ENCODE peak calls at places on chromosomes 11 and 22, in seven cellular contexts. V, M, X, Y, O, J and B are unnamed samples.

GRCh38 chr11:35116245-35116644 is 22.7 kb upstream of the CD44 start:
- DNase-seq in V (no peak), M (no peak), X (no peak), Y (no peak), O (no peak), J (no peak), B (no peak)

GRCh38 chr11:33258631-33259184 is 1.5 kb downstream of the HIPK3 start:
- DNase-seq in V (no peak), M (peak; percentile 56), X (no peak), Y (no peak), O (no peak), J (peak; percentile 76), B (no peak)

GRCh38 chr11:130001491-130002351 is 914 bp downstream of the PRDM10 start:
- DNase-seq in V (peak; percentile 48), M (peak; percentile 25), X (no peak), Y (peak; percentile 37), O (peak; percentile 53), J (peak; percentile 54), B (peak; percentile 30)

GRCh38 chr11:45282070-45282469 is 4.1 kb downstream of the SYT13 start:
- DNase-seq in V (no peak), M (no peak), X (no peak), Y (no peak), O (no peak), J (peak; percentile 23), B (no peak)

GRCh38 chr22:28542980-28543621 is 136.5 kb downstream of the TTC28 start:
- DNase-seq in V (no peak), M (no peak), X (no peak), Y (no peak), O (no peak), J (no peak), B (no peak)

GRCh38 chr11:128713595-128713994 is 19.7 kb downstream of the FLI1 start:
- DNase-seq in V (no peak), M (no peak), X (no peak), Y (peak; percentile 56), O (no peak), J (peak; percentile 84), B (no peak)

GRCh38 chr11:44113018-44113417 is 17.5 kb downstream of the EXT2 start:
- DNase-seq in V (no peak), M (no peak), X (no peak), Y (no peak), O (no peak), J (no peak), B (no peak)

GRCh38 chr11:57777969-57778317 is 16.3 kb downstream of the CTNND1 start:
- DNase-seq in V (no peak), M (no peak), X (no peak), Y (no peak), O (peak; percentile 66), J (no peak), B (no peak)

GRCh38 chr11:120597250-120597649 is 85.7 kb downstream of the GRIK4 start:
- DNase-seq in V (no peak), M (no peak), X (no peak), Y (no peak), O (no peak), J (no peak), B (no peak)

GRCh38 chr11:66493124-66493523 is 12.9 kb downstream of the DPP3 start:
- DNase-seq in V (no peak), M (no peak), X (no peak), Y (no peak), O (no peak), J (no peak), B (no peak)
- H2BK120ac ChIP-seq in V (no peak overlapping the region), M (no peak overlapping the region), X (no peak overlapping the region), Y (no peak overlapping the region), O (no peak overlapping the region), J (no peak overlapping the region), B (no peak overlapping the region)

DNA sequence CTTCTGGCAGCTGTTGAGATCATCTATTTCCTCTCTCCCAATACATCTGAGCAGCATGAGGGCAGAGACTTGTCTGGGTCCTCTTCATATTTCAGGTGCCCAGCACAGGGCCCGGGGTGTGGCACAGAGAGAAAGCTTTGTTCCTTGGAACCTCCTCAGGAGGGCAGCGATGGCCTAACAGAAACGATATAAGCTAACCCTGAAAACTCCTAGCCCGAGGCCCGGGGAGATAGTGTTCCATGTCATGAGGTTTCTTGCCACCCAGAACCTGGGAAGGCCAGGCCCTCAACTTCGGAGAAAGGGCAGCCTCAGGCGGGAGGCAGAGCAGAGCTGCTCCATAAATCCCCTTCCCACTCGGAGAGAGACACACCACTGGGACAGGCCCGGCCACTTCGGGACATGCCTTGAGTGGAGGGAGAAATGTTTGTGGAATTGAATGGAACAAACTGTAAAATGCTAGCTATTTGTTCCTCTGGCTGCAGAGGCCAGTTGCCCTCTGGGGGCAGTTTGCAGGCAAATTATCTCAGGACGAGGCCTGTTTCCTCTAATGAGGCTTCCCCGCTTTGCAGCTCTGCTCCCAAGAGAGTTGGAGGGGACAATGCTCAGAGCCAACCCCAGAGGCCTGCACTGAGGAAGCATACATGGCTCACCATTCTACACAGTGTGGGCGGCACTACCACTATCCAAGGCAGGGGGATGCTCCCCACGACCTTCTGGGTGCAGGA is 11.6 kb downstream of the ARRB1 start:
- DNase-seq in V (no peak), M (no peak), X (no peak), Y (peak; percentile 71), O (peak; percentile 69), J (peak; percentile 47), B (no peak)
- H3K4me1 ChIP-seq in V (peaks cover 11% of the 10 kb centered on the region), M (peaks cover 51% of the 10 kb centered on the region), X (peaks cover 17% of the 10 kb centered on the region), Y (peaks cover 76% of the 10 kb centered on the region), O (peaks cover 55% of the 10 kb centered on the region), J (peaks cover 84% of the 10 kb centered on the region), B (peaks cover 22% of the 10 kb centered on the region)

DNA sequence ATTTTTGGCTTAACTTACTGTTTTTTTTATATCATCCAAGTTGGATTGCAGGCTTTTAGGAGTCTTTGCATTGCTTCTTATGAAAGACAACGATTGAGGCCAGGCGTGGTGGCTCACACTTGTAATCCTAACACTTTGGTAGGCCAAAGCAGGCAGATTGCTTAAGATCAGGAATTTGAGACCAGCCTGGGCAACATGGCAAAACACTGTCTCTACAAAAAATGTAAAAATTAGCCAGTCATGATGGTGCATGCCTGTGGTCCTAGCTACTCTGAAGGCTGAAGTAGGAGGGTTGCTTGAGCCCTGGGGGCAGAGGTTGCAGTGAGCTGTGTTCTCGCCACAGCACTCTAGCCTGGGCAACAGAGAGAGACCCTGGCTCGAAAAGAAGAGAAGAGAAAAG is 56.6 kb downstream of the BID start:
- DNase-seq in V (no peak), M (peak; percentile 40), X (no peak), Y (peak; percentile 38), O (no peak), J (peak; percentile 84), B (no peak)
- H2BK5ac ChIP-seq in V (no peak overlapping the region), M (peak overlapping the region; percentile 56), X (no peak overlapping the region), Y (no peak overlapping the region), O (no peak overlapping the region), J (no peak overlapping the region), B (no peak overlapping the region)

GRCh38 chr11:79311461-79311860 is 129.4 kb downstream of the TENM4 start:
- DNase-seq in V (no peak), M (no peak), X (no peak), Y (no peak), O (no peak), J (no peak), B (no peak)
- H2BK120ac ChIP-seq in V (no peak overlapping the region), M (no peak overlapping the region), X (no peak overlapping the region), Y (no peak overlapping the region), O (no peak overlapping the region), J (no peak overlapping the region), B (no peak overlapping the region)

GRCh38 chr22:38246692-38247091 is 26.1 kb downstream of the TMEM184B start:
- DNase-seq in V (no peak), M (no peak), X (no peak), Y (no peak), O (no peak), J (no peak), B (no peak)

GRCh38 chr22:38246046-38246658 is 26.7 kb downstream of the TMEM184B start:
- DNase-seq in V (no peak), M (no peak), X (no peak), Y (no peak), O (no peak), J (no peak), B (no peak)

GRCh38 chr22:38243007-38243775 is 29.6 kb downstream of the TMEM184B start:
- DNase-seq in V (no peak), M (peak; percentile 78), X (no peak), Y (peak; percentile 92), O (no peak), J (no peak), B (no peak)

GRCh38 chr22:38240734-38241252 is 32.0 kb downstream of the TMEM184B start:
- DNase-seq in V (peak; percentile 92), M (peak; percentile 91), X (peak; percentile 46), Y (peak; percentile 94), O (peak; percentile 95), J (peak; percentile 82), B (peak; percentile 45)

DNA sequence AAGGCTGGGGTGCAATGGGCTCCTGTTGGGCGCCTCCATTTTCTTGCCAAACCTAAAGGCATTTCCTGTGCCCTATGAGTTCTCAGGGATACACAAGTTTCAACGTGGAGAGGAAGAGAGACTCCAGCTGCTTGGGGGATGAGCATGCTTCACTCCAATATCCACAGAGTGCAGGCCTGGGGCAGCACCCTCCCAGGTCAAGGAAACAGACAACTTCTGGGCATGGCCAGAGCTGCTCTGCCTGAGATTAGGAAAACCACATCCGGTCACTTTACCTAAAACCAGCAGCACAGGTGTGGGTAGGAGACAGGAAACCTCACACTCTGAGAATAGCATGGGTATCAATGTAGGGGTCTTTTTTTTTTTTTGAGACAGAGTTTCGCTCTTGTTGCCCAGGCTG is 28.7 kb downstream of the TMEM184B start:
- DNase-seq in V (no peak), M (peak; percentile 34), X (no peak), Y (no peak), O (no peak), J (no peak), B (no peak)
- H3K4me1 ChIP-seq in V (no peaks in the 10 kb centered on the region), M (peaks cover 31% of the 10 kb centered on the region), X (no peaks in the 10 kb centered on the region), Y (peaks cover 31% of the 10 kb centered on the region), O (no peaks in the 10 kb centered on the region), J (peaks cover 5% of the 10 kb centered on the region), B (peaks cover 16% of the 10 kb centered on the region)